ENCODE peak calls at places on chromosomes 6 and 20, in four cellular contexts. D is H1, E is A549, W is K562. N is an unnamed sample.

GRCh38 chr6:157151989-157152388 is 171.3 kb downstream of the TMEM242 start:
- DNase-seq in D (no peak), E (no peak), W (no peak), N (no peak)

GRCh38 chr20:38766071-38766470 is 17.8 kb downstream of the ACTR5 start:
- DNase-seq in D (no peak), E (no peak), W (no peak), N (no peak)

GRCh38 chr6:129692467-129692866 is 17.5 kb downstream of the ARHGAP18 start:
- DNase-seq in D (no peak), E (no peak), W (no peak), N (no peak)

GRCh38 chr6:57029213-57029612 is 17.3 kb upstream of the KIAA1586 start:
- DNase-seq in D (no peak), E (no peak), W (no peak), N (no peak)

GRCh38 chr6:38935051-38935450 is 113.5 kb upstream of the GLP1R start:
- DNase-seq in D (no peak), E (no peak), W (no peak), N (no peak)

GRCh38 chr6:35674594-35674993 is 14.1 kb downstream of the FKBP5 start:
- DNase-seq in D (no peak), E (no peak), W (no peak), N (no peak)

GRCh38 chr6:117484052-117484646 is 1.7 kb downstream of the DCBLD1 start:
- DNase-seq in D (no peak), E (no peak), W (no peak), N (no peak)

GRCh38 chr6:79646006-79646405 is 14.9 kb downstream of the SH3BGRL2 start:
- DNase-seq in D (no peak), E (no peak), W (peak), N (no peak)

GRCh38 chr20:39645130-39645529 is 683.0 kb downstream of the DHX35 start:
- DNase-seq in D (no peak), E (no peak), W (no peak), N (no peak)

GRCh38 chr6:153090241-153090930 is 40.7 kb downstream of the RGS17 start:
- DNase-seq in D (no peak), E (no peak), W (no peak), N (no peak)

GRCh38 chr20:58700823-58701222 is 8.2 kb downstream of the NPEPL1 start:
- DNase-seq in D (no peak), E (no peak), W (no peak), N (no peak)

GRCh38 chr6:168035661-168036616 is 38.5 kb downstream of the KIF25 start:
- DNase-seq in D (no peak), E (peak), W (peak), N (no peak)

GRCh38 chr6:128600397-128600951 is 80.1 kb upstream of the PTPRK start:
- DNase-seq in D (no peak), E (peak), W (no peak), N (no peak)

GRCh38 chr6:44580901-44581300 is 193.4 kb downstream of the CDC5L start:
- DNase-seq in D (no peak), E (no peak), W (no peak), N (no peak)

GRCh38 chr20:1721687-1722512 is 64.3 kb upstream of the SIRPG start:
- DNase-seq in D (peak), E (no peak), W (no peak), N (no peak)

GRCh38 chr6:14243617-14244016 is 126.0 kb downstream of the CD83 start:
- DNase-seq in D (no peak), E (no peak), W (no peak), N (no peak)

GRCh38 chr20:62362590-62362940 is 4.5 kb downstream of the LAMA5 start:
- DNase-seq in D (no peak), E (no peak), W (no peak), N (no peak)

GRCh38 chr6:32685603-32686002 is 19.1 kb upstream of the HLA-DQB1 start:
- DNase-seq in D (no peak), E (no peak), W (no peak), N (no peak)

GRCh38 chr6:142697912-142698311 is 247.1 kb downstream of the HIVEP2 start:
- DNase-seq in D (no peak), E (no peak), W (no peak), N (no peak)

GRCh38 chr6:143441680-143442359 is 8.7 kb downstream of the ADAT2 start:
- DNase-seq in D (no peak), E (no peak), W (peak), N (no peak)

GRCh38 chr6:56259682-56260081 is 12.3 kb upstream of the COL21A1 start:
- DNase-seq in D (no peak), E (no peak), W (no peak), N (no peak)

GRCh38 chr6:51678274-51678673 is 409.1 kb downstream of the PKHD1 start:
- DNase-seq in D (no peak), E (no peak), W (no peak), N (no peak)

GRCh38 chr6:157220485-157220884 is 102.8 kb downstream of the TMEM242 start:
- DNase-seq in D (no peak), E (no peak), W (no peak), N (no peak)

DNA sequence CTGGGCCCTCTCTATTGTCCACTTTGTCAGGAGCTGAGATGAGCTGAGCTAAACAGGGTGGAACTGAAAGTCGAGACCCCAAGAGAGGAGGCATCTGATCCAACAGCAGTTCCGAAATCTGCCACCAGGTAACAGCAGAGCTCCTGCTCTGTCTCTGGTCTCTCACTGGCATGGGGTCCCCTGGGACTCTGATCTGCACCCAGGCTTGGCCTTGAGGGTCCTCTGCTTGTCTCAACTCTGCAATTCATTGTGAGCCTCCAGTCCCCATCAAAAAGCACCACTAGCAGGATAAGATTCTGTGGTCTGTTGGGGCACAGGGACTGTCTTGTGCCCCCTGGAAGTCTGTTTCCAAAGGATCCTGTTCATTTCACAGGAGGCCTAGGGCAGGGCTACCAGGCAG is 62.5 kb upstream of the TOP1 start:
- DNase-seq in D (no peak), E (no peak), W (peak), N (peak)
- TF ChIP-seq RFX5 in D (no peak), E (no peak), W (no peak), N (no peak)

DNA sequence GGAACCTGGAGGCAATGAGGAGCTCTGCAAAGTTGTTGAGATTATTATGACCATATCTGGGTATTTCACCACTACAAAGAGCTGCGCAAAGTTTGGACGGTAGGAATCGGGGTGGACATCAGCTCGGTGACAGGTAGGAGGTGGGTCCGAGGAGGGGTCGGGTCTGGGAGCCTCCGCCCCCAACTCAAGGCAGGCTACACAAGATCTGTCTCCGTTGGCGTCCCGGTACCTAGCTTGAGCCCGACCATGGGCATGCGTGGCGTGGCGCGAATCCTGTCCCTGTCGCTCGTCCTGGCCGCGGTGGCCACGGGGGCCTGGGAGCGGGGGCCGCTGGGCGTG is 40.2 kb upstream of the ZNFX1 start:
- DNase-seq in D (no peak), E (no peak), W (no peak), N (no peak)
- TF ChIP-seq RFX5 in D (no peak), E (no peak), W (no peak), N (no peak)

GRCh38 chr20:6533321-6533720 is 234.2 kb upstream of the BMP2 start:
- DNase-seq in D (no peak), E (no peak), W (no peak), N (no peak)

GRCh38 chr20:6530254-6530653 is 237.2 kb upstream of the BMP2 start:
- DNase-seq in D (no peak), E (no peak), W (no peak), N (no peak)

GRCh38 chr20:6530916-6531315 is 236.6 kb upstream of the BMP2 start:
- DNase-seq in D (no peak), E (no peak), W (no peak), N (no peak)

DNA sequence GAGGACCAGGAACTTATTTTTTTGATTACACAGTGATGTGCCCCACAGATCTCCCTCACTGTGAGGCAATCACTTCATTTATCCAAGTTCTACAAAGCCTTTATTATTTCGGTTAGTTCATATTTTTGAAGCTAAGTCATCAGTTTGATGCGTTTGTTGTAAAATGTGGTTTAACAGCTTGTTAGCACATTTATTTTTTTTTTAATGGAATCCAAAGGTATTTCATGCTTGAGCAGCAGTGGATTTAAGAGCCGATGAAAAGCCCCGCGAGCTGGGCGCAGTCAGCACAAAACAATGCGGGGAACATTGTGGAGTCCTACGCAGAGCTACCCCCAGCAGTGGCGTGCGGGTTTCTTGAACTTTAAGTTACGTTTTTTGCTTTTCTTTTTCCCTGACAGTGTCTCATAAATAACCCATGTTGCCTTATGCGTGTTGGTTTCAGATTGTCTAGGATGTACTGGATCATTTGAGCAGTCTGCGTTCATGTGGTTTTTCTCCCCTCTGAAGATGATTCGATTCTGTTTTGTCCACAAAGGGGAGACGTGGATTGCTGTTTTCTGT is 233.6 kb upstream of the BMP2 start:
- DNase-seq in D (no peak), E (no peak), W (no peak), N (no peak)
- TF ChIP-seq RFX5 in D (no peak), E (no peak), W (no peak), N (no peak)

GRCh38 chr6:150698421-150698820 is 98.7 kb downstream of the PLEKHG1 start:
- DNase-seq in D (no peak), E (no peak), W (no peak), N (no peak)
- TF ChIP-seq RFX5 in D (no peak), E (no peak), W (no peak), N (no peak)

GRCh38 chr6:53831956-53832660 is 37.3 kb downstream of the LRRC1 start:
- DNase-seq in D (no peak), E (no peak), W (no peak), N (no peak)

GRCh38 chr6:53833147-53833546 is 38.3 kb downstream of the LRRC1 start:
- DNase-seq in D (no peak), E (no peak), W (no peak), N (no peak)

GRCh38 chr6:53830356-53830755 is 35.6 kb downstream of the LRRC1 start:
- DNase-seq in D (no peak), E (no peak), W (no peak), N (no peak)

GRCh38 chr6:53829698-53830221 is 35.0 kb downstream of the LRRC1 start:
- DNase-seq in D (no peak), E (no peak), W (no peak), N (peak)

DNA sequence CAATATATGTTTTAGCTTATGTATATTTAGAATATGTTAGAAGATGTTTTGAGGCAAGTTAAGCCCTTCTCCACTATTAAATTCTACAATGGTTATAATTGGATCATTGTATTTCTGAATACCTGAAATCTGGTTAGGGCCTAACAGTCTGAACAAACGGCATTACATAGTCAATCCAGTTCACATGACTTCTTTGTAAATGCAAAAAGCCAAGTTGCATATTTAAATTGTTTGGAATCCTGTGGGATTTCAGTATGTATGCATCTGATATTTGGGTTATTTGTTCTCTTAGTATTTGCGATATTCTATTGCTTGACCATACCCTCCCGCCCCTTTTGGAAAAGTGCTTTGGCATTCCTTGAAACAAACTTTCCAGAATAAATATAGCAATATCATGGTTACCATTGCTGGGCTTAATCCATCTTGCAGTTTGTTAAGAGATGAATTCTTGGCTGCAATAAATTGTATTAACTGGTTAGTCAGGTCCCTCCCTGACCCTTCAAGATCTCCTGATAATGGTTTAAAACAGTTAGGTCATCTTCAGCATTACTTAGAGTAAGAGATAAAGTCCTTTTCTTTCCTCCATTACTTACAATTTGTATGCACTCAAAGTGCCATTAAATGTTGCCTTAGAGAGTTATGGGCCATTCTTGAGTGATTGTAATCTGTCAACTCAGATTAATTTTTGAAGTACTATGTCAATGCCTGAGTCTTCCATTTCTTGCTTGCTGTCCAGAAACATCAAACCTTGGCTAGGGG is 36.5 kb downstream of the LRRC1 start:
- DNase-seq in D (no peak), E (no peak), W (no peak), N (no peak)
- TF ChIP-seq RFX5 in D (no peak), E (no peak), W (no peak), N (no peak)

GRCh38 chr20:22775256-22775655 is 190.9 kb upstream of the FOXA2 start:
- DNase-seq in D (no peak), E (peak), W (no peak), N (no peak)

GRCh38 chr20:22773326-22773725 is 189.0 kb upstream of the FOXA2 start:
- DNase-seq in D (no peak), E (no peak), W (no peak), N (no peak)

GRCh38 chr20:22775671-22776139 is 191.3 kb upstream of the FOXA2 start:
- DNase-seq in D (no peak), E (peak), W (no peak), N (peak)

GRCh38 chr20:22779878-22780277 is 195.5 kb upstream of the FOXA2 start:
- DNase-seq in D (no peak), E (no peak), W (no peak), N (no peak)

GRCh38 chr20:22776369-22776768 is 192.0 kb upstream of the FOXA2 start:
- DNase-seq in D (no peak), E (no peak), W (no peak), N (no peak)
- TF ChIP-seq RFX5 in D (no peak), E (no peak), W (no peak), N (no peak)

GRCh38 chr6:146408583-146408982 is 135.1 kb upstream of the RAB32 start:
- DNase-seq in D (no peak), E (no peak), W (no peak), N (no peak)
- TF ChIP-seq RFX5 in D (no peak), E (no peak), W (no peak), N (no peak)